ENCODE peak calls at places on chromosome 5, in six cellular contexts. X is body of pancreas, A is mucosa of descending colon, R is SK-N-SH treated with all-trans-retinoic acid at 6 μM for 48 hours, C is left lung, Q is psoas muscle. H is an unnamed sample.

GRCh38 chr5:119341452-119342349 is 14.1 kb upstream of the TNFAIP8 start:
- ATAC-seq in X (no peak), A (peak; percentile 35), R (no peak), C (peak; percentile 56), Q (no peak), H (no peak)

GRCh38 chr5:73796164-73797141 is 170.5 kb downstream of the ARHGEF28 start:
- ATAC-seq in X (peak; percentile 46), A (no peak), R (peak; percentile 82), C (peak; percentile 23), Q (no peak), H (peak; percentile 45)

GRCh38 chr5:169670769-169671525 is 33.9 kb downstream of the DOCK2 start:
- ATAC-seq in X (no peak), A (peak; percentile 42), R (no peak), C (no peak), Q (no peak), H (no peak)

GRCh38 chr5:75558972-75559632 is 47.4 kb downstream of the POLK start:
- ATAC-seq in X (no peak), A (no peak), R (no peak), C (peak; percentile 49), Q (no peak), H (peak; percentile 38)

GRCh38 chr5:115355777-115356381 is 59.4 kb upstream of the CCDC112 start:
- ATAC-seq in X (no peak), A (peak; percentile 51), R (no peak), C (no peak), Q (no peak), H (no peak)

GRCh38 chr5:40266952-40267351 is 412.8 kb upstream of the PTGER4 start:
- ATAC-seq in X (no peak), A (no peak), R (no peak), C (no peak), Q (no peak), H (no peak)

GRCh38 chr5:139678751-139679750 is 30.9 kb downstream of the CXXC5 start:
- ATAC-seq in X (no peak), A (peak; percentile 17), R (peak; percentile 40), C (peak; percentile 19), Q (peak; percentile 66), H (no peak)

GRCh38 chr5:43099615-43100014 is 21.1 kb upstream of the ZNF131 start:
- ATAC-seq in X (no peak), A (no peak), R (no peak), C (no peak), Q (no peak), H (no peak)

GRCh38 chr5:67805666-67806348 is 409.7 kb upstream of the PIK3R1 start:
- ATAC-seq in X (no peak), A (no peak), R (no peak), C (no peak), Q (no peak), H (no peak)

GRCh38 chr5:79258801-79259200 is 22.9 kb downstream of the JMY start:
- ATAC-seq in X (no peak), A (no peak), R (no peak), C (no peak), Q (no peak), H (no peak)

GRCh38 chr5:135811007-135811406 is 23.5 kb upstream of the SLC25A48 start:
- ATAC-seq in X (no peak), A (no peak), R (no peak), C (no peak), Q (no peak), H (no peak)

GRCh38 chr5:14935341-14935740 is 63.8 kb upstream of the ANKH start:
- ATAC-seq in X (no peak), A (no peak), R (no peak), C (no peak), Q (no peak), H (no peak)

GRCh38 chr5:67100301-67100700 is 96.3 kb downstream of the CD180 start:
- ATAC-seq in X (no peak), A (no peak), R (no peak), C (no peak), Q (no peak), H (no peak)